ENCODE peak calls at places on chromosomes 16 and 17, in five cellular contexts. One of them, this sample, is unnamed.

GRCh38 chr17:2549392-2550211 is 37.9 kb upstream of the METTL16 start:
- DNase-seq in IMR-90: no peak
- DNase-seq in CD4-positive, alpha-beta T cell: no peak
- DNase-seq in activated T-cell treated with anti-CD3 and anti-CD28 coated beads for 1 hour: no peak
- DNase-seq in H7: no peak
- DNase-seq in this sample: no peak

GRCh38 chr16:59719121-59719520 is 985.0 kb upstream of the GOT2 start:
- DNase-seq in IMR-90: no peak
- DNase-seq in CD4-positive, alpha-beta T cell: no peak
- DNase-seq in activated T-cell treated with anti-CD3 and anti-CD28 coated beads for 1 hour: no peak
- DNase-seq in H7: no peak
- DNase-seq in this sample: no peak

GRCh38 chr16:66616592-66616991 is 12.1 kb downstream of the CMTM3 start:
- DNase-seq in IMR-90: peak
- DNase-seq in CD4-positive, alpha-beta T cell: no peak
- DNase-seq in activated T-cell treated with anti-CD3 and anti-CD28 coated beads for 1 hour: no peak
- DNase-seq in H7: peak
- DNase-seq in this sample: no peak

GRCh38 chr16:57764341-57765159 is 29.0 kb downstream of the KATNB1 start:
- DNase-seq in IMR-90: peak
- DNase-seq in CD4-positive, alpha-beta T cell: no peak
- DNase-seq in activated T-cell treated with anti-CD3 and anti-CD28 coated beads for 1 hour: no peak
- DNase-seq in H7: peak
- DNase-seq in this sample: peak

GRCh38 chr16:89046491-89046890 is 47.2 kb upstream of the ACSF3 start:
- DNase-seq in IMR-90: no peak
- DNase-seq in CD4-positive, alpha-beta T cell: no peak
- DNase-seq in activated T-cell treated with anti-CD3 and anti-CD28 coated beads for 1 hour: no peak
- DNase-seq in H7: no peak
- DNase-seq in this sample: no peak

GRCh38 chr17:21288581-21289017 is 4.1 kb downstream of the MAP2K3 start:
- DNase-seq in IMR-90: no peak
- DNase-seq in CD4-positive, alpha-beta T cell: no peak
- DNase-seq in activated T-cell treated with anti-CD3 and anti-CD28 coated beads for 1 hour: no peak
- DNase-seq in H7: no peak
- DNase-seq in this sample: no peak

GRCh38 chr16:15404792-15405191 is 9.2 kb downstream of the MPV17L start:
- DNase-seq in IMR-90: no peak
- DNase-seq in CD4-positive, alpha-beta T cell: no peak
- DNase-seq in activated T-cell treated with anti-CD3 and anti-CD28 coated beads for 1 hour: no peak
- DNase-seq in H7: no peak
- DNase-seq in this sample: no peak

GRCh38 chr16:60100371-60100770 is 1366.3 kb upstream of the GOT2 start:
- DNase-seq in IMR-90: no peak
- DNase-seq in CD4-positive, alpha-beta T cell: no peak
- DNase-seq in activated T-cell treated with anti-CD3 and anti-CD28 coated beads for 1 hour: no peak
- DNase-seq in H7: no peak
- DNase-seq in this sample: no peak

GRCh38 chr16:35510701-35511100 is 2051.3 kb downstream of the TP53TG3F start:
- DNase-seq in IMR-90: no peak
- DNase-seq in CD4-positive, alpha-beta T cell: no peak
- DNase-seq in activated T-cell treated with anti-CD3 and anti-CD28 coated beads for 1 hour: no peak
- DNase-seq in H7: no peak
- DNase-seq in this sample: no peak

GRCh38 chr16:24102120-24102740 is 153.9 kb upstream of the CACNG3 start:
- DNase-seq in IMR-90: no peak
- DNase-seq in CD4-positive, alpha-beta T cell: no peak
- DNase-seq in activated T-cell treated with anti-CD3 and anti-CD28 coated beads for 1 hour: no peak
- DNase-seq in H7: peak
- DNase-seq in this sample: no peak

GRCh38 chr16:28261916-28262315 is 30.4 kb upstream of the SBK1 start:
- DNase-seq in IMR-90: no peak
- DNase-seq in CD4-positive, alpha-beta T cell: no peak
- DNase-seq in activated T-cell treated with anti-CD3 and anti-CD28 coated beads for 1 hour: no peak
- DNase-seq in H7: no peak
- DNase-seq in this sample: no peak

GRCh38 chr17:83050651-83051422 is 28.6 kb upstream of the METRNL start:
- DNase-seq in IMR-90: no peak
- DNase-seq in CD4-positive, alpha-beta T cell: no peak
- DNase-seq in activated T-cell treated with anti-CD3 and anti-CD28 coated beads for 1 hour: no peak
- DNase-seq in H7: peak
- DNase-seq in this sample: no peak

GRCh38 chr16:88194397-88195020 is 188.2 kb upstream of the ZNF469 start:
- DNase-seq in IMR-90: peak
- DNase-seq in CD4-positive, alpha-beta T cell: no peak
- DNase-seq in activated T-cell treated with anti-CD3 and anti-CD28 coated beads for 1 hour: no peak
- DNase-seq in H7: peak
- DNase-seq in this sample: no peak

GRCh38 chr17:58920773-58921172 is 165.1 kb downstream of the PPM1E start:
- DNase-seq in IMR-90: no peak
- DNase-seq in CD4-positive, alpha-beta T cell: no peak
- DNase-seq in activated T-cell treated with anti-CD3 and anti-CD28 coated beads for 1 hour: no peak
- DNase-seq in H7: no peak
- DNase-seq in this sample: no peak

GRCh38 chr16:30927789-30928378 is 4.5 kb downstream of the FBXL19 start:
- DNase-seq in IMR-90: peak
- DNase-seq in CD4-positive, alpha-beta T cell: peak
- DNase-seq in activated T-cell treated with anti-CD3 and anti-CD28 coated beads for 1 hour: no peak
- DNase-seq in H7: peak
- DNase-seq in this sample: peak

GRCh38 chr17:62700964-62701705 is 73.7 kb downstream of the MRC2 start:
- DNase-seq in IMR-90: no peak
- DNase-seq in CD4-positive, alpha-beta T cell: no peak
- DNase-seq in activated T-cell treated with anti-CD3 and anti-CD28 coated beads for 1 hour: no peak
- DNase-seq in H7: no peak
- DNase-seq in this sample: no peak

GRCh38 chr16:21952040-21952792 is 945 bp upstream of the UQCRC2 start:
- DNase-seq in IMR-90: peak
- DNase-seq in CD4-positive, alpha-beta T cell: peak
- DNase-seq in activated T-cell treated with anti-CD3 and anti-CD28 coated beads for 1 hour: peak
- DNase-seq in H7: peak
- DNase-seq in this sample: peak

GRCh38 chr16:48906076-48906475 is 296.1 kb upstream of the N4BP1 start:
- DNase-seq in IMR-90: no peak
- DNase-seq in CD4-positive, alpha-beta T cell: no peak
- DNase-seq in activated T-cell treated with anti-CD3 and anti-CD28 coated beads for 1 hour: no peak
- DNase-seq in H7: no peak
- DNase-seq in this sample: no peak

GRCh38 chr16:5895137-5895536 is 797.5 kb upstream of the EEF2KMT start:
- DNase-seq in IMR-90: no peak
- DNase-seq in CD4-positive, alpha-beta T cell: no peak
- DNase-seq in activated T-cell treated with anti-CD3 and anti-CD28 coated beads for 1 hour: no peak
- DNase-seq in H7: no peak
- DNase-seq in this sample: no peak

This sample was measured in cardiac muscle cell.